ENCODE peak calls at places on chromosomes 3 and 15, in four cellular contexts. One of them, this sample, is unnamed.

GRCh38 chr15:61390138-61390537 is 161.0 kb upstream of the RORA start:
- DNase-seq in SIG-M5: no peak
- DNase-seq in PC-3: no peak
- DNase-seq in AG04449: no peak
- DNase-seq in this sample: no peak

GRCh38 chr15:97961067-97961954 is 808 bp downstream of the ARRDC4 start:
- DNase-seq in SIG-M5: no peak
- DNase-seq in PC-3: peak
- DNase-seq in AG04449: no peak
- DNase-seq in this sample: no peak

GRCh38 chr3:43390255-43390588 is 103.9 kb downstream of the SNRK start:
- DNase-seq in SIG-M5: no peak
- DNase-seq in PC-3: no peak
- DNase-seq in AG04449: no peak
- DNase-seq in this sample: no peak

GRCh38 chr3:8488877-8489865 is 12.5 kb upstream of the LMCD1 start:
- DNase-seq in SIG-M5: no peak
- DNase-seq in PC-3: peak
- DNase-seq in AG04449: no peak
- DNase-seq in this sample: no peak

GRCh38 chr15:90046846-90047481 is 45.8 kb downstream of the ZNF710 start:
- DNase-seq in SIG-M5: no peak
- DNase-seq in PC-3: peak
- DNase-seq in AG04449: no peak
- DNase-seq in this sample: peak

GRCh38 chr15:99993681-99994131 is 260.5 kb upstream of the LYSMD4 start:
- DNase-seq in SIG-M5: no peak
- DNase-seq in PC-3: no peak
- DNase-seq in AG04449: no peak
- DNase-seq in this sample: no peak

GRCh38 chr3:32956750-32957570 is 5.5 kb downstream of the CCR4 start:
- DNase-seq in SIG-M5: no peak
- DNase-seq in PC-3: no peak
- DNase-seq in AG04449: no peak
- DNase-seq in this sample: no peak

GRCh38 chr15:82128401-82129143 is 82.8 kb upstream of the MEX3B start:
- DNase-seq in SIG-M5: no peak
- DNase-seq in PC-3: no peak
- DNase-seq in AG04449: no peak
- DNase-seq in this sample: no peak

GRCh38 chr15:80588801-80589200 is 106.3 kb upstream of the ABHD17C start:
- DNase-seq in SIG-M5: no peak
- DNase-seq in PC-3: peak
- DNase-seq in AG04449: peak
- DNase-seq in this sample: peak

GRCh38 chr3:50551293-50552057 is 16.1 kb downstream of the C3orf18 start:
- DNase-seq in SIG-M5: no peak
- DNase-seq in PC-3: peak
- DNase-seq in AG04449: no peak
- DNase-seq in this sample: no peak

GRCh38 chr3:41450416-41451231 is 251.3 kb downstream of the CTNNB1 start:
- DNase-seq in SIG-M5: no peak
- DNase-seq in PC-3: peak
- DNase-seq in AG04449: no peak
- DNase-seq in this sample: no peak